ENCODE peak calls at places on chromosomes 6 and 20, in seven cellular contexts. One of them, this sample, is unnamed. For H3K36me3, the result is how much of the 10 kb centered on the place peaks cover.

GRCh38 chr6:81909981-81910910 is 157.8 kb upstream of the TENT5A start:
- DNase-seq in mucosa of descending colon: no peak
- DNase-seq in OCI-LY7: no peak
- DNase-seq in brain microvascular endothelial cell: no peak
- DNase-seq in thyroid gland: no peak
- DNase-seq in ovary: no peak
- DNase-seq in WERI-Rb-1: no peak
- DNase-seq in this sample: no peak

GRCh38 chr20:34129518-34130162 is 17.6 kb upstream of the EIF2S2 start:
- DNase-seq in mucosa of descending colon: no peak
- DNase-seq in OCI-LY7: peak
- DNase-seq in brain microvascular endothelial cell: peak
- DNase-seq in thyroid gland: peak
- DNase-seq in ovary: peak
- DNase-seq in WERI-Rb-1: peak
- DNase-seq in this sample: peak

GRCh38 chr6:106746660-106747059 is 117.3 kb downstream of the QRSL1 start:
- DNase-seq in mucosa of descending colon: no peak
- DNase-seq in OCI-LY7: no peak
- DNase-seq in brain microvascular endothelial cell: peak
- DNase-seq in thyroid gland: peak
- DNase-seq in ovary: no peak
- DNase-seq in WERI-Rb-1: no peak
- DNase-seq in this sample: no peak

GRCh38 chr6:72411872-72412708 is 209.8 kb upstream of the KCNQ5 start:
- DNase-seq in mucosa of descending colon: peak
- DNase-seq in OCI-LY7: peak
- DNase-seq in brain microvascular endothelial cell: peak
- DNase-seq in thyroid gland: peak
- DNase-seq in ovary: peak
- DNase-seq in WERI-Rb-1: peak
- DNase-seq in this sample: peak

GRCh38 chr20:63083831-63084562 is 77.2 kb upstream of the BHLHE23 start:
- DNase-seq in mucosa of descending colon: peak
- DNase-seq in OCI-LY7: no peak
- DNase-seq in brain microvascular endothelial cell: no peak
- DNase-seq in thyroid gland: no peak
- DNase-seq in ovary: no peak
- DNase-seq in WERI-Rb-1: no peak
- DNase-seq in this sample: no peak

GRCh38 chr20:36562724-36563123 is 10.7 kb upstream of the TGIF2 start:
- DNase-seq in mucosa of descending colon: no peak
- DNase-seq in OCI-LY7: no peak
- DNase-seq in brain microvascular endothelial cell: no peak
- DNase-seq in thyroid gland: no peak
- DNase-seq in ovary: no peak
- DNase-seq in WERI-Rb-1: no peak
- DNase-seq in this sample: no peak

GRCh38 chr6:30571085-30572077 is at the start of gene ABCF1:
- DNase-seq in mucosa of descending colon: peak
- DNase-seq in OCI-LY7: peak
- DNase-seq in brain microvascular endothelial cell: peak
- DNase-seq in thyroid gland: peak
- DNase-seq in ovary: peak
- DNase-seq in WERI-Rb-1: peak
- DNase-seq in this sample: peak

GRCh38 chr6:4608361-4609115 is 167.7 kb upstream of the CDYL start:
- DNase-seq in mucosa of descending colon: no peak
- DNase-seq in OCI-LY7: no peak
- DNase-seq in brain microvascular endothelial cell: no peak
- DNase-seq in thyroid gland: no peak
- DNase-seq in ovary: no peak
- DNase-seq in WERI-Rb-1: no peak
- DNase-seq in this sample: no peak

GRCh38 chr20:36856196-36856595 is 19.7 kb upstream of the TLDC2 start:
- DNase-seq in mucosa of descending colon: no peak
- DNase-seq in OCI-LY7: no peak
- DNase-seq in brain microvascular endothelial cell: no peak
- DNase-seq in thyroid gland: no peak
- DNase-seq in ovary: no peak
- DNase-seq in WERI-Rb-1: no peak
- DNase-seq in this sample: no peak

GRCh38 chr20:4998160-4998651 is 3.1 kb downstream of the SLC23A2 start:
- DNase-seq in mucosa of descending colon: no peak
- DNase-seq in OCI-LY7: peak
- DNase-seq in brain microvascular endothelial cell: no peak
- DNase-seq in thyroid gland: no peak
- DNase-seq in ovary: no peak
- DNase-seq in WERI-Rb-1: no peak
- DNase-seq in this sample: no peak

GRCh38 chr20:58150772-58151171 is 77.7 kb downstream of the ANKRD60 start:
- DNase-seq in mucosa of descending colon: peak
- DNase-seq in OCI-LY7: no peak
- DNase-seq in brain microvascular endothelial cell: no peak
- DNase-seq in thyroid gland: no peak
- DNase-seq in ovary: no peak
- DNase-seq in WERI-Rb-1: no peak
- DNase-seq in this sample: no peak

GRCh38 chr20:1757072-1757471 is 99.5 kb upstream of the SIRPG start:
- DNase-seq in mucosa of descending colon: no peak
- DNase-seq in OCI-LY7: no peak
- DNase-seq in brain microvascular endothelial cell: no peak
- DNase-seq in thyroid gland: no peak
- DNase-seq in ovary: no peak
- DNase-seq in WERI-Rb-1: no peak
- DNase-seq in this sample: no peak

GRCh38 chr6:41649596-41649995 is 11.3 kb downstream of the MDFI start:
- DNase-seq in mucosa of descending colon: no peak
- DNase-seq in OCI-LY7: no peak
- DNase-seq in brain microvascular endothelial cell: no peak
- DNase-seq in thyroid gland: no peak
- DNase-seq in ovary: no peak
- DNase-seq in WERI-Rb-1: no peak
- DNase-seq in this sample: peak

GRCh38 chr6:502761-503160 is 111.2 kb downstream of the IRF4 start:
- DNase-seq in mucosa of descending colon: no peak
- DNase-seq in OCI-LY7: no peak
- DNase-seq in brain microvascular endothelial cell: no peak
- DNase-seq in thyroid gland: no peak
- DNase-seq in ovary: no peak
- DNase-seq in WERI-Rb-1: no peak
- DNase-seq in this sample: no peak

GRCh38 chr6:504446-504980 is 113.0 kb downstream of the IRF4 start:
- DNase-seq in mucosa of descending colon: no peak
- DNase-seq in OCI-LY7: no peak
- DNase-seq in brain microvascular endothelial cell: no peak
- DNase-seq in thyroid gland: no peak
- DNase-seq in ovary: no peak
- DNase-seq in WERI-Rb-1: no peak
- DNase-seq in this sample: no peak

GRCh38 chr6:499617-500016 is 108.1 kb downstream of the IRF4 start:
- DNase-seq in mucosa of descending colon: no peak
- DNase-seq in OCI-LY7: no peak
- DNase-seq in brain microvascular endothelial cell: no peak
- DNase-seq in thyroid gland: no peak
- DNase-seq in ovary: no peak
- DNase-seq in WERI-Rb-1: no peak
- DNase-seq in this sample: no peak

GRCh38 chr6:503610-504362 is 112.2 kb downstream of the IRF4 start:
- DNase-seq in mucosa of descending colon: no peak
- DNase-seq in OCI-LY7: no peak
- DNase-seq in brain microvascular endothelial cell: no peak
- DNase-seq in thyroid gland: no peak
- DNase-seq in ovary: no peak
- DNase-seq in WERI-Rb-1: no peak
- DNase-seq in this sample: no peak

GRCh38 chr6:501891-502601 is 110.5 kb downstream of the IRF4 start:
- DNase-seq in mucosa of descending colon: no peak
- DNase-seq in OCI-LY7: no peak
- DNase-seq in brain microvascular endothelial cell: no peak
- DNase-seq in thyroid gland: no peak
- DNase-seq in ovary: no peak
- DNase-seq in WERI-Rb-1: no peak
- DNase-seq in this sample: no peak
- H3K4me3 ChIP-seq in mucosa of descending colon: no peak
- H3K4me3 ChIP-seq in OCI-LY7: no peak
- H3K4me3 ChIP-seq in brain microvascular endothelial cell: no peak
- H3K4me3 ChIP-seq in thyroid gland: no peak
- H3K4me3 ChIP-seq in ovary: no peak
- H3K4me3 ChIP-seq in WERI-Rb-1: no peak
- H3K4me3 ChIP-seq in this sample: no peak

GRCh38 chr20:51712501-51713212 is 55.5 kb downstream of the ATP9A start:
- DNase-seq in mucosa of descending colon: no peak
- DNase-seq in OCI-LY7: no peak
- DNase-seq in brain microvascular endothelial cell: peak
- DNase-seq in thyroid gland: no peak
- DNase-seq in ovary: no peak
- DNase-seq in WERI-Rb-1: peak
- DNase-seq in this sample: peak
- TF ChIP-seq CTCF in mucosa of descending colon: peak
- TF ChIP-seq CTCF in OCI-LY7: peak
- TF ChIP-seq CTCF in brain microvascular endothelial cell: peak
- TF ChIP-seq CTCF in thyroid gland: peak
- TF ChIP-seq CTCF in ovary: no peak
- TF ChIP-seq CTCF in WERI-Rb-1: peak
- TF ChIP-seq CTCF in this sample: peak

GRCh38 chr20:6029538-6029937 is 24.3 kb downstream of the LRRN4 start:
- DNase-seq in mucosa of descending colon: no peak
- DNase-seq in OCI-LY7: no peak
- DNase-seq in brain microvascular endothelial cell: no peak
- DNase-seq in thyroid gland: no peak
- DNase-seq in ovary: no peak
- DNase-seq in WERI-Rb-1: no peak
- DNase-seq in this sample: no peak
- H3K36me3 ChIP-seq in mucosa of descending colon: under half
- H3K36me3 ChIP-seq in OCI-LY7: half or more
- H3K36me3 ChIP-seq in brain microvascular endothelial cell: under half
- H3K36me3 ChIP-seq in thyroid gland: under half
- H3K36me3 ChIP-seq in ovary: under half
- H3K36me3 ChIP-seq in WERI-Rb-1: under half
- H3K36me3 ChIP-seq in this sample: under half

GRCh38 chr20:53829086-53829703 is 235.6 kb upstream of the ZNF217 start:
- DNase-seq in mucosa of descending colon: no peak
- DNase-seq in OCI-LY7: peak
- DNase-seq in brain microvascular endothelial cell: peak
- DNase-seq in thyroid gland: no peak
- DNase-seq in ovary: peak
- DNase-seq in WERI-Rb-1: no peak
- DNase-seq in this sample: peak
- H3K4me3 ChIP-seq in mucosa of descending colon: no peak
- H3K4me3 ChIP-seq in OCI-LY7: peak
- H3K4me3 ChIP-seq in brain microvascular endothelial cell: peak
- H3K4me3 ChIP-seq in thyroid gland: no peak
- H3K4me3 ChIP-seq in ovary: peak
- H3K4me3 ChIP-seq in WERI-Rb-1: no peak
- H3K4me3 ChIP-seq in this sample: no peak

GRCh38 chr20:23606652-23607049 is 934 bp upstream of the CST9 start:
- DNase-seq in mucosa of descending colon: peak
- DNase-seq in OCI-LY7: peak
- DNase-seq in brain microvascular endothelial cell: peak
- DNase-seq in thyroid gland: peak
- DNase-seq in ovary: peak
- DNase-seq in WERI-Rb-1: peak
- DNase-seq in this sample: peak
- TF ChIP-seq CTCF in mucosa of descending colon: peak
- TF ChIP-seq CTCF in OCI-LY7: peak
- TF ChIP-seq CTCF in brain microvascular endothelial cell: peak
- TF ChIP-seq CTCF in thyroid gland: peak
- TF ChIP-seq CTCF in ovary: peak
- TF ChIP-seq CTCF in WERI-Rb-1: peak
- TF ChIP-seq CTCF in this sample: peak

GRCh38 chr6:67886036-67886707 is 748.9 kb upstream of the ADGRB3 start:
- DNase-seq in mucosa of descending colon: no peak
- DNase-seq in OCI-LY7: no peak
- DNase-seq in brain microvascular endothelial cell: no peak
- DNase-seq in thyroid gland: no peak
- DNase-seq in ovary: no peak
- DNase-seq in WERI-Rb-1: no peak
- DNase-seq in this sample: no peak

GRCh38 chr6:67884442-67884841 is 750.6 kb upstream of the ADGRB3 start:
- DNase-seq in mucosa of descending colon: no peak
- DNase-seq in OCI-LY7: no peak
- DNase-seq in brain microvascular endothelial cell: no peak
- DNase-seq in thyroid gland: no peak
- DNase-seq in ovary: no peak
- DNase-seq in WERI-Rb-1: no peak
- DNase-seq in this sample: no peak

GRCh38 chr6:67886840-67887292 is 748.2 kb upstream of the ADGRB3 start:
- DNase-seq in mucosa of descending colon: peak
- DNase-seq in OCI-LY7: no peak
- DNase-seq in brain microvascular endothelial cell: no peak
- DNase-seq in thyroid gland: no peak
- DNase-seq in ovary: no peak
- DNase-seq in WERI-Rb-1: no peak
- DNase-seq in this sample: no peak

GRCh38 chr6:67883500-67884366 is 751.3 kb upstream of the ADGRB3 start:
- DNase-seq in mucosa of descending colon: no peak
- DNase-seq in OCI-LY7: no peak
- DNase-seq in brain microvascular endothelial cell: no peak
- DNase-seq in thyroid gland: no peak
- DNase-seq in ovary: no peak
- DNase-seq in WERI-Rb-1: no peak
- DNase-seq in this sample: no peak

DNA sequence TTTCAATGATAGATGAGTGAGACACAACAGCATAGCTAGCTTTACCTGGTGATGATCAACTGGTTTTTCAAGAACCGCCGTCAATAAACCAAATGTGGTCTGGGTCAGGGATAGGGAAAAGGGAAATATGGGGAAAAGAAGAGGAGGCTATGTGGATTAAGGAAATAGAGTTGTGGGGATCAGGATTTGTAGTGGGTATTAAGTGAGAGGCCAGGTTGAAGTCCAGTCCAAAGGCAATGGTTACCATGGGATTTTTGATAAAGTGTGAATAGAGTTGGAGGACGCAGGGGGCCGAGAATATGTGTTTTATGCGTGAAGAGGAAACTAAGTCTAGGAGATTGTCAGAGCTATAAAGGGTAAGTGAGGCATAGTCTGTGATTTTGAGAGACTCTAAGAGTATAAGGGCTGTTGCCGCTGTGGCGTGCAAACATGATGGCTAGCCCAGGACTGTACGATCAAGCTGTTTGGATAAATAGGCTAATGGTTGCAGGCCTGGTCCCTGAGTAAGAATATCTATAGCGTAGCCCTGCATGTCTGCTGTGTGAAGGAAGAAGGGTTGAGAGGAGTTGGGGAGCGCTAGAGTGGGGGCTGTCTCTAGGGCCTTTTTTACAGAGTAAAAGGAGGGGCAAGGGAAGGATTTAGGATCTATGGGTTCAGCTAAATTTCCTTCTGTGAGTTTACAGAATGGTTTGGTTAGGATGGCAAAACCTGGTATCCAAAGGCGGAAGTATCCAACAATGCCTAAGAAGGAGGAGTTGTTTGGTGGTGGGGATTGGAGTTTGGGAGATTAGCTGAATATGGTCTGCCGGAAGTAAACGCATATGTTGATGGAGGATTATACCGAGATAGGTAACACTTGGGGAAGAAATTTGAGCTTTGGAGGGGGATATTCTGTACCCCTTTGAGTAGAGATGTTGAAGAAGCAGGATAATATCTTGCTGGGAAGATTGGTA is 749.7 kb upstream of the ADGRB3 start:
- DNase-seq in mucosa of descending colon: no peak
- DNase-seq in OCI-LY7: no peak
- DNase-seq in brain microvascular endothelial cell: no peak
- DNase-seq in thyroid gland: no peak
- DNase-seq in ovary: no peak
- DNase-seq in WERI-Rb-1: no peak
- DNase-seq in this sample: no peak
- H3K36me3 ChIP-seq in mucosa of descending colon: under half
- H3K36me3 ChIP-seq in OCI-LY7: under half
- H3K36me3 ChIP-seq in brain microvascular endothelial cell: under half
- H3K36me3 ChIP-seq in thyroid gland: under half
- H3K36me3 ChIP-seq in ovary: under half
- H3K36me3 ChIP-seq in WERI-Rb-1: under half
- H3K36me3 ChIP-seq in this sample: under half

This sample was measured in Caco-2.